ENCODE peak calls at places on chromosomes 6 and 20, in ten cellular contexts. O, U, Q, X, C, G, W, K, P and T are unnamed samples.
A peak's percentile ranks its signal among the peaks of the same experiment; 100 is the strongest.

GRCh38 chr20:60553095-60553494 is 594.9 kb downstream of the CDH26 start:
- DNase-seq in O (no peak), U (no peak), Q (no peak), X (no peak), C (no peak), G (no peak), W (no peak), K (no peak), P (no peak), T (no peak)

GRCh38 chr6:139744891-139745290 is 370.4 kb upstream of the CITED2 start:
- DNase-seq in O (no peak), U (no peak), Q (no peak), X (no peak), C (no peak), G (no peak), W (no peak), K (no peak), P (no peak), T (no peak)

GRCh38 chr6:27161115-27161514 is 86.4 kb upstream of the PRSS16 start:
- DNase-seq in O (no peak), U (no peak), Q (no peak), X (no peak), C (no peak), G (no peak), W (no peak), K (no peak), P (no peak), T (no peak)

GRCh38 chr20:12241065-12241464 is 323.4 kb downstream of the BTBD3 start:
- DNase-seq in O (no peak), U (no peak), Q (no peak), X (peak; percentile 8), C (no peak), G (no peak), W (no peak), K (no peak), P (no peak), T (no peak)

GRCh38 chr6:157556671-157557430 is 175.9 kb downstream of the ZDHHC14 start:
- DNase-seq in O (no peak), U (no peak), Q (no peak), X (peak; percentile 68), C (no peak), G (no peak), W (peak; percentile 31), K (no peak), P (no peak), T (no peak)

GRCh38 chr6:39086294-39086693 is 28.7 kb downstream of the SAYSD1 start:
- DNase-seq in O (peak; percentile 64), U (no peak), Q (no peak), X (no peak), C (no peak), G (no peak), W (no peak), K (no peak), P (no peak), T (no peak)

GRCh38 chr20:58483051-58483450 is 32.1 kb downstream of the APCDD1L start:
- DNase-seq in O (no peak), U (no peak), Q (no peak), X (no peak), C (no peak), G (no peak), W (no peak), K (no peak), P (peak; percentile 57), T (no peak)

GRCh38 chr6:27753668-27754407 is 158.4 kb downstream of the OR2B2 start:
- DNase-seq in O (peak; percentile 86), U (peak; percentile 91), Q (peak; percentile 92), X (peak; percentile 60), C (peak; percentile 92), G (peak; percentile 82), W (peak; percentile 72), K (peak; percentile 94), P (peak; percentile 98), T (peak; percentile 85)

GRCh38 chr20:63697357-63697867 is 960 bp downstream of the TNFRSF6B start:
- DNase-seq in O (no peak), U (no peak), Q (no peak), X (no peak), C (peak; percentile 57), G (no peak), W (no peak), K (no peak), P (no peak), T (no peak)

GRCh38 chr6:110097443-110097842 is 82.0 kb downstream of the WASF1 start:
- DNase-seq in O (no peak), U (no peak), Q (no peak), X (no peak), C (no peak), G (no peak), W (no peak), K (no peak), P (no peak), T (no peak)

GRCh38 chr6:30687659-30688431 is 1.4 kb upstream of the PPP1R18 start:
- DNase-seq in O (no peak), U (peak; percentile 49), Q (no peak), X (no peak), C (peak; percentile 58), G (peak; percentile 46), W (peak; percentile 33), K (no peak), P (peak; percentile 58), T (peak; percentile 65)

GRCh38 chr6:68237205-68237604 is 397.9 kb upstream of the ADGRB3 start:
- DNase-seq in O (no peak), U (no peak), Q (no peak), X (no peak), C (no peak), G (no peak), W (no peak), K (no peak), P (no peak), T (no peak)

GRCh38 chr6:91751496-91751895 is 1164.6 kb upstream of the MAP3K7 start:
- DNase-seq in O (no peak), U (no peak), Q (no peak), X (no peak), C (no peak), G (no peak), W (no peak), K (no peak), P (no peak), T (no peak)

GRCh38 chr20:4617484-4617883 is 104.2 kb upstream of the PRND start:
- DNase-seq in O (no peak), U (no peak), Q (no peak), X (no peak), C (no peak), G (no peak), W (no peak), K (no peak), P (no peak), T (no peak)

GRCh38 chr6:25661129-25661779 is 9.2 kb downstream of the SCGN start:
- DNase-seq in O (no peak), U (no peak), Q (no peak), X (no peak), C (no peak), G (no peak), W (no peak), K (no peak), P (no peak), T (no peak)

GRCh38 chr6:42958125-42958524 is 2.4 kb upstream of the GNMT start:
- DNase-seq in O (no peak), U (peak; percentile 16), Q (no peak), X (no peak), C (no peak), G (no peak), W (no peak), K (no peak), P (no peak), T (peak; percentile 18)

GRCh38 chr6:157193443-157193996 is 129.8 kb downstream of the TMEM242 start:
- DNase-seq in O (no peak), U (no peak), Q (no peak), X (no peak), C (no peak), G (no peak), W (no peak), K (no peak), P (no peak), T (no peak)

GRCh38 chr6:131694832-131695426 is 6.3 kb downstream of the OR2A4 start:
- DNase-seq in O (peak; percentile 37), U (peak; percentile 78), Q (peak; percentile 42), X (peak; percentile 39), C (peak; percentile 57), G (peak; percentile 68), W (peak; percentile 31), K (peak; percentile 88), P (peak; percentile 87), T (peak; percentile 76)

GRCh38 chr20:45329497-45330319 is 18.5 kb downstream of the SDC4 start:
- DNase-seq in O (no peak), U (no peak), Q (no peak), X (no peak), C (no peak), G (no peak), W (no peak), K (no peak), P (no peak), T (no peak)

GRCh38 chr6:167839343-167839742 is 12.6 kb downstream of the AFDN start:
- DNase-seq in O (no peak), U (peak; percentile 48), Q (no peak), X (no peak), C (no peak), G (no peak), W (no peak), K (no peak), P (no peak), T (no peak)

GRCh38 chr6:154888896-154889295 is 106.2 kb upstream of the TIAM2 start:
- DNase-seq in O (no peak), U (peak; percentile 11), Q (no peak), X (no peak), C (no peak), G (no peak), W (no peak), K (no peak), P (no peak), T (no peak)

GRCh38 chr6:17719323-17720041 is 12.8 kb upstream of the NUP153 start:
- DNase-seq in O (no peak), U (no peak), Q (no peak), X (no peak), C (no peak), G (no peak), W (no peak), K (no peak), P (no peak), T (no peak)

GRCh38 chr6:135851442-135852271 is at the start of gene PDE7B:
- DNase-seq in O (peak; percentile 64), U (peak; percentile 99), Q (no peak), X (no peak), C (no peak), G (peak; percentile 63), W (peak; percentile 72), K (peak; percentile 66), P (peak; percentile 79), T (peak; percentile 98)

GRCh38 chr6:35757461-35758123 is 18.8 kb upstream of the CLPSL2 start:
- DNase-seq in O (no peak), U (peak; percentile 63), Q (no peak), X (no peak), C (peak; percentile 14), G (peak; percentile 57), W (no peak), K (peak; percentile 80), P (peak; percentile 89), T (peak; percentile 12)

GRCh38 chr20:50304883-50305635 is 114.4 kb downstream of the CEBPB start:
- DNase-seq in O (no peak), U (peak; percentile 97), Q (no peak), X (no peak), C (no peak), G (no peak), W (peak; percentile 66), K (no peak), P (no peak), T (peak; percentile 99)

GRCh38 chr6:162728706-162729105 is 932 bp downstream of the PACRG start:
- DNase-seq in O (no peak), U (no peak), Q (no peak), X (no peak), C (no peak), G (no peak), W (no peak), K (no peak), P (no peak), T (no peak)

GRCh38 chr6:101630956-101631355 is 237.4 kb downstream of the GRIK2 start:
- DNase-seq in O (no peak), U (no peak), Q (no peak), X (no peak), C (no peak), G (no peak), W (no peak), K (no peak), P (no peak), T (no peak)

GRCh38 chr6:71402101-71402500 is 113.5 kb downstream of the OGFRL1 start:
- DNase-seq in O (no peak), U (no peak), Q (no peak), X (no peak), C (no peak), G (no peak), W (no peak), K (no peak), P (no peak), T (no peak)